ENCODE peak calls at places on chromosomes 6 and 20, in seven cellular contexts. One of them, this sample, is unnamed.

GRCh38 chr6:121794630-121795029 is 359.2 kb downstream of the GJA1 start:
- DNase-seq in K562: no peak
- DNase-seq in CD8-positive, alpha-beta T cell: no peak
- DNase-seq in cardiac fibroblast: peak
- DNase-seq in cardiac muscle cell: no peak
- DNase-seq in left ventricle myocardium inferior: no peak
- DNase-seq in A549: peak
- DNase-seq in this sample: peak

GRCh38 chr6:35046098-35046497 is 95.0 kb downstream of the TCP11 start:
- DNase-seq in cardiac muscle cell: no peak
- DNase-seq in left ventricle myocardium inferior: no peak
- DNase-seq in K562: no peak
- DNase-seq in cardiac fibroblast: no peak
- DNase-seq in CD8-positive, alpha-beta T cell: no peak
- DNase-seq in A549: no peak
- DNase-seq in this sample: no peak

GRCh38 chr6:51618563-51618962 is 468.9 kb downstream of the PKHD1 start:
- DNase-seq in left ventricle myocardium inferior: no peak
- DNase-seq in A549: no peak
- DNase-seq in cardiac muscle cell: no peak
- DNase-seq in cardiac fibroblast: no peak
- DNase-seq in CD8-positive, alpha-beta T cell: no peak
- DNase-seq in K562: peak
- DNase-seq in this sample: no peak

GRCh38 chr6:11912420-11912819 is 99.7 kb upstream of the HIVEP1 start:
- DNase-seq in K562: no peak
- DNase-seq in CD8-positive, alpha-beta T cell: no peak
- DNase-seq in A549: no peak
- DNase-seq in left ventricle myocardium inferior: no peak
- DNase-seq in cardiac muscle cell: no peak
- DNase-seq in cardiac fibroblast: peak
- DNase-seq in this sample: no peak

GRCh38 chr6:170041526-170041925 is 249.4 kb downstream of the DLL1 start:
- DNase-seq in A549: no peak
- DNase-seq in K562: no peak
- DNase-seq in CD8-positive, alpha-beta T cell: no peak
- DNase-seq in cardiac muscle cell: no peak
- DNase-seq in cardiac fibroblast: no peak
- DNase-seq in left ventricle myocardium inferior: no peak
- DNase-seq in this sample: no peak

GRCh38 chr6:90131091-90131490 is 165.6 kb downstream of the BACH2 start:
- DNase-seq in CD8-positive, alpha-beta T cell: no peak
- DNase-seq in left ventricle myocardium inferior: no peak
- DNase-seq in cardiac fibroblast: no peak
- DNase-seq in A549: no peak
- DNase-seq in cardiac muscle cell: no peak
- DNase-seq in K562: no peak
- DNase-seq in this sample: no peak

GRCh38 chr20:17633221-17633849 is 48.7 kb downstream of the RRBP1 start:
- DNase-seq in cardiac fibroblast: no peak
- DNase-seq in left ventricle myocardium inferior: no peak
- DNase-seq in CD8-positive, alpha-beta T cell: no peak
- DNase-seq in A549: no peak
- DNase-seq in K562: no peak
- DNase-seq in cardiac muscle cell: no peak
- DNase-seq in this sample: no peak

GRCh38 chr6:32865724-32866443 is 11.9 kb downstream of the PSMB9 start:
- DNase-seq in K562: no peak
- DNase-seq in cardiac muscle cell: no peak
- DNase-seq in cardiac fibroblast: no peak
- DNase-seq in A549: no peak
- DNase-seq in CD8-positive, alpha-beta T cell: no peak
- DNase-seq in left ventricle myocardium inferior: no peak
- DNase-seq in this sample: no peak

GRCh38 chr6:128179890-128180440 is 279.1 kb upstream of the THEMIS start:
- DNase-seq in CD8-positive, alpha-beta T cell: no peak
- DNase-seq in cardiac muscle cell: no peak
- DNase-seq in A549: no peak
- DNase-seq in left ventricle myocardium inferior: no peak
- DNase-seq in cardiac fibroblast: no peak
- DNase-seq in K562: no peak
- DNase-seq in this sample: no peak

GRCh38 chr20:33475381-33476160 is 14.3 kb upstream of the CBFA2T2 start:
- DNase-seq in left ventricle myocardium inferior: no peak
- DNase-seq in cardiac muscle cell: no peak
- DNase-seq in A549: no peak
- DNase-seq in CD8-positive, alpha-beta T cell: no peak
- DNase-seq in K562: peak
- DNase-seq in cardiac fibroblast: no peak
- DNase-seq in this sample: no peak

GRCh38 chr6:154414021-154414813 is 57.6 kb upstream of the IPCEF1 start:
- DNase-seq in CD8-positive, alpha-beta T cell: no peak
- DNase-seq in cardiac muscle cell: no peak
- DNase-seq in left ventricle myocardium inferior: no peak
- DNase-seq in K562: no peak
- DNase-seq in A549: peak
- DNase-seq in cardiac fibroblast: peak
- DNase-seq in this sample: peak

GRCh38 chr6:79824231-79824630 is 123.1 kb downstream of the ELOVL4 start:
- DNase-seq in K562: no peak
- DNase-seq in left ventricle myocardium inferior: no peak
- DNase-seq in cardiac muscle cell: no peak
- DNase-seq in cardiac fibroblast: peak
- DNase-seq in A549: no peak
- DNase-seq in CD8-positive, alpha-beta T cell: no peak
- DNase-seq in this sample: peak

GRCh38 chr6:143965503-143966171 is 42.4 kb downstream of the PLAGL1 start:
- DNase-seq in A549: no peak
- DNase-seq in cardiac fibroblast: peak
- DNase-seq in cardiac muscle cell: no peak
- DNase-seq in CD8-positive, alpha-beta T cell: no peak
- DNase-seq in left ventricle myocardium inferior: no peak
- DNase-seq in K562: no peak
- DNase-seq in this sample: peak

DNA sequence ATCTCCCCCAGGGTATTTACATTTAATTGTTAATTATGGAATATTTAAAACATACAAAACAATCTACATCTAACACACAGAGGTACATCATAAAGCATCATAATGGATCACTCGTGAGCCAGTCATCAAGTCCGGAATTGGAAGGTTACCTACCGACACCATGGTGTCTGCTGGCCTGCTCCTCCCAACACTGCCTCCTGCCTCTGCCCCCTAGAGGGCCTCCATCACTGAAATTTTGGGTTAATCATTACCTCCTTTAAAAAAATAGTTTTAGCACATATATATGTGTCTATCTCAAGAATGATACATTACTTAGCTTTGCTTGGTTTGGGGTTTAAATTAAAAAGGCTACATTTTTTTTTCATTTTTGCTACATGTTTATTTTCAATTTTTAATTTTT is 114.6 kb upstream of the PDE10A start:
- DNase-seq in left ventricle myocardium inferior: no peak
- DNase-seq in A549: no peak
- DNase-seq in CD8-positive, alpha-beta T cell: no peak
- DNase-seq in K562: no peak
- DNase-seq in cardiac muscle cell: no peak
- DNase-seq in cardiac fibroblast: no peak
- DNase-seq in this sample: no peak
- TF ChIP-seq CTCF in left ventricle myocardium inferior: no peak
- TF ChIP-seq CTCF in A549: no peak
- TF ChIP-seq CTCF in CD8-positive, alpha-beta T cell: no peak
- TF ChIP-seq CTCF in K562: peak
- TF ChIP-seq CTCF in cardiac muscle cell: peak
- TF ChIP-seq CTCF in cardiac fibroblast: peak
- TF ChIP-seq CTCF in this sample: peak

GRCh38 chr6:1399085-1399780 is 9.9 kb downstream of the FOXF2 start:
- DNase-seq in cardiac fibroblast: no peak
- DNase-seq in CD8-positive, alpha-beta T cell: no peak
- DNase-seq in cardiac muscle cell: no peak
- DNase-seq in K562: no peak
- DNase-seq in left ventricle myocardium inferior: no peak
- DNase-seq in A549: no peak
- DNase-seq in this sample: no peak

GRCh38 chr6:1395941-1396908 is 6.8 kb downstream of the FOXF2 start:
- DNase-seq in A549: no peak
- DNase-seq in CD8-positive, alpha-beta T cell: no peak
- DNase-seq in left ventricle myocardium inferior: no peak
- DNase-seq in K562: no peak
- DNase-seq in cardiac fibroblast: no peak
- DNase-seq in cardiac muscle cell: no peak
- DNase-seq in this sample: no peak

GRCh38 chr6:1395496-1395895 is 6.1 kb downstream of the FOXF2 start:
- DNase-seq in cardiac muscle cell: no peak
- DNase-seq in CD8-positive, alpha-beta T cell: no peak
- DNase-seq in A549: no peak
- DNase-seq in left ventricle myocardium inferior: no peak
- DNase-seq in K562: no peak
- DNase-seq in cardiac fibroblast: no peak
- DNase-seq in this sample: no peak

GRCh38 chr6:1394591-1395463 is 5.5 kb downstream of the FOXF2 start:
- DNase-seq in A549: no peak
- DNase-seq in cardiac muscle cell: no peak
- DNase-seq in CD8-positive, alpha-beta T cell: no peak
- DNase-seq in cardiac fibroblast: no peak
- DNase-seq in left ventricle myocardium inferior: no peak
- DNase-seq in K562: no peak
- DNase-seq in this sample: no peak

GRCh38 chr6:1396952-1397868 is 7.8 kb downstream of the FOXF2 start:
- DNase-seq in K562: peak
- DNase-seq in A549: peak
- DNase-seq in cardiac muscle cell: peak
- DNase-seq in CD8-positive, alpha-beta T cell: peak
- DNase-seq in left ventricle myocardium inferior: peak
- DNase-seq in cardiac fibroblast: peak
- DNase-seq in this sample: peak
- H3K4me3 ChIP-seq in K562: no peak
- H3K4me3 ChIP-seq in A549: no peak
- H3K4me3 ChIP-seq in cardiac muscle cell: no peak
- H3K4me3 ChIP-seq in CD8-positive, alpha-beta T cell: no peak
- H3K4me3 ChIP-seq in left ventricle myocardium inferior: no peak
- H3K4me3 ChIP-seq in cardiac fibroblast: no peak
- H3K4me3 ChIP-seq in this sample: no peak

GRCh38 chr6:164345340-164345739 is 930.8 kb downstream of the QKI start:
- DNase-seq in cardiac muscle cell: peak
- DNase-seq in A549: no peak
- DNase-seq in left ventricle myocardium inferior: no peak
- DNase-seq in CD8-positive, alpha-beta T cell: no peak
- DNase-seq in K562: no peak
- DNase-seq in cardiac fibroblast: no peak
- DNase-seq in this sample: no peak

GRCh38 chr6:164344801-164345291 is 930.3 kb downstream of the QKI start:
- DNase-seq in cardiac fibroblast: no peak
- DNase-seq in cardiac muscle cell: no peak
- DNase-seq in A549: no peak
- DNase-seq in CD8-positive, alpha-beta T cell: no peak
- DNase-seq in K562: no peak
- DNase-seq in left ventricle myocardium inferior: no peak
- DNase-seq in this sample: no peak

GRCh38 chr6:164345856-164346496 is 931.5 kb downstream of the QKI start:
- DNase-seq in K562: no peak
- DNase-seq in cardiac muscle cell: no peak
- DNase-seq in A549: no peak
- DNase-seq in left ventricle myocardium inferior: no peak
- DNase-seq in cardiac fibroblast: no peak
- DNase-seq in CD8-positive, alpha-beta T cell: no peak
- DNase-seq in this sample: no peak

GRCh38 chr6:164346631-164347030 is 932.1 kb downstream of the QKI start:
- DNase-seq in CD8-positive, alpha-beta T cell: no peak
- DNase-seq in left ventricle myocardium inferior: no peak
- DNase-seq in cardiac fibroblast: no peak
- DNase-seq in cardiac muscle cell: no peak
- DNase-seq in A549: no peak
- DNase-seq in K562: peak
- DNase-seq in this sample: no peak

DNA sequence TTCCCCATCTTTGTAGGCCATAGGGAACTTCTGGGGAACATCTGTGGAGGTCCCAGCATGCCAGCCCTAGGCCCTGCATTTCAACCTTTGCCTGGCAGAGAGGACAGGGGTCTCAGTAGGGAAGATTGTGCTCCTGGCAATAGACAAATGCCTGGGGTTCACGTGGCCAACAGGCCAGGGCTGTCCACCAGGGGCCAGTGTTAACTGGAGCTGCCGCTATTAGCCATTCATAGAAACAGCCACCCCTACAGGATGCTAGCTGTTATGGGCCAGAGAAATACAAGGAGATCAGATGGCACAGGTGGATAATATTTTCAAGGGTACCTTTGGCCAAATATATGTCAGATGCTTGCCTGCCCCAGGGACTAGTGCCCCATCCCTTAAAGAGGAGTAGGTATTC is 932.9 kb downstream of the QKI start:
- DNase-seq in A549: no peak
- DNase-seq in cardiac muscle cell: no peak
- DNase-seq in left ventricle myocardium inferior: no peak
- DNase-seq in CD8-positive, alpha-beta T cell: no peak
- DNase-seq in K562: peak
- DNase-seq in cardiac fibroblast: no peak
- DNase-seq in this sample: no peak
- TF ChIP-seq CTCF in A549: no peak
- TF ChIP-seq CTCF in cardiac muscle cell: no peak
- TF ChIP-seq CTCF in left ventricle myocardium inferior: no peak
- TF ChIP-seq CTCF in CD8-positive, alpha-beta T cell: no peak
- TF ChIP-seq CTCF in K562: peak
- TF ChIP-seq CTCF in cardiac fibroblast: no peak
- TF ChIP-seq CTCF in this sample: no peak

GRCh38 chr6:30101423-30101938 is 11.4 kb downstream of the TRIM31 start:
- DNase-seq in cardiac muscle cell: no peak
- DNase-seq in K562: no peak
- DNase-seq in CD8-positive, alpha-beta T cell: no peak
- DNase-seq in left ventricle myocardium inferior: no peak
- DNase-seq in A549: peak
- DNase-seq in cardiac fibroblast: peak
- DNase-seq in this sample: no peak

GRCh38 chr6:30097902-30098606 is 14.8 kb downstream of the TRIM31 start:
- DNase-seq in left ventricle myocardium inferior: no peak
- DNase-seq in A549: no peak
- DNase-seq in cardiac fibroblast: no peak
- DNase-seq in CD8-positive, alpha-beta T cell: no peak
- DNase-seq in K562: no peak
- DNase-seq in cardiac muscle cell: no peak
- DNase-seq in this sample: no peak

GRCh38 chr6:30101939-30102700 is 10.8 kb downstream of the TRIM31 start:
- DNase-seq in cardiac muscle cell: peak
- DNase-seq in CD8-positive, alpha-beta T cell: peak
- DNase-seq in left ventricle myocardium inferior: peak
- DNase-seq in A549: peak
- DNase-seq in K562: peak
- DNase-seq in cardiac fibroblast: peak
- DNase-seq in this sample: peak

GRCh38 chr6:30100585-30101422 is 12.1 kb downstream of the TRIM31 start:
- DNase-seq in cardiac fibroblast: no peak
- DNase-seq in A549: no peak
- DNase-seq in cardiac muscle cell: peak
- DNase-seq in CD8-positive, alpha-beta T cell: peak
- DNase-seq in K562: peak
- DNase-seq in left ventricle myocardium inferior: peak
- DNase-seq in this sample: no peak

DNA sequence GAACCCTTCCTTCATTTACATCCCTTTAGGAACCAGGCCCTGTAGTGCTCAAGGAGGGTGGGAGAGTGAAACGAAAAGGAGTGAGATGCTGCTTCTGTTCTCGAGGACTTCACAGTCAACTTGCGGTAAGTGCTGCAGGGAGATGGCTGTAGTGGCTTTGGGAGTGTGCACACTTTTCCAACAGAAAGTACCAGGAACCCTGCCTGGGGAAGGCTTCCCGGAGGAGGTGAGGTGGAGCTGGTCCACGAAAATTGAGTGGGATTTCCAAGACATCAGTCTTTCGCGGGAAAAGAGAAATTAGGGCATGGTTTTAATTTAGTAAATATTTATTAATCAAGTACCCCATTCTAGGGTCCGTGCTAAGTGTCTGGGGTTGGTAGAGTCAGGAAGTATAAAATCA is 12.7 kb downstream of the TRIM31 start:
- DNase-seq in CD8-positive, alpha-beta T cell: no peak
- DNase-seq in cardiac muscle cell: no peak
- DNase-seq in A549: no peak
- DNase-seq in left ventricle myocardium inferior: no peak
- DNase-seq in K562: no peak
- DNase-seq in cardiac fibroblast: no peak
- DNase-seq in this sample: no peak
- H3K4me3 ChIP-seq in CD8-positive, alpha-beta T cell: no peak
- H3K4me3 ChIP-seq in cardiac muscle cell: no peak
- H3K4me3 ChIP-seq in A549: no peak
- H3K4me3 ChIP-seq in left ventricle myocardium inferior: peak
- H3K4me3 ChIP-seq in K562: no peak
- H3K4me3 ChIP-seq in cardiac fibroblast: no peak
- H3K4me3 ChIP-seq in this sample: no peak